ENCODE peak calls at places on chromosomes 4 and X, in nine cellular contexts. A is DMS 273 treated with DMSO at 0.1 percent for 48 hours, Y is AG08396, N is RPMI7951, Q is adipocyte, Z is lung microvascular endothelial cell, S is GM13977, M is midbrain, K is iris pigment epithelial cell. D is an unnamed sample.

GRCh38 chr4:40916880-40917279 is 167.1 kb downstream of the NSUN7 start:
- DNase-seq in A (no peak), M (peak; percentile 33), Z (no peak), Y (no peak), K (peak; percentile 31), Q (no peak), S (peak; percentile 61), N (peak; percentile 53), D (peak; percentile 15)

GRCh38 chr4:121873604-121874003 is 3.3 kb upstream of the BBS7 start:
- DNase-seq in S (no peak), Y (no peak), N (peak; percentile 34), Z (no peak), M (no peak), Q (peak; percentile 58), A (no peak), K (peak; percentile 5), D (no peak)

GRCh38 chr4:156472624-156473023 is 499.0 kb downstream of the PDGFC start:
- DNase-seq in S (no peak), K (no peak), Z (no peak), A (no peak), M (no peak), Y (no peak), Q (no peak), N (no peak), D (no peak)

GRCh38 chrX:66728818-66729271 is 90.0 kb upstream of the EDA2R start:
- DNase-seq in M (peak; percentile 70), N (peak; percentile 63), Q (peak; percentile 79), Y (peak; percentile 52), K (peak; percentile 67), Z (peak; percentile 56), S (peak; percentile 12), A (no peak), D (peak; percentile 9)

GRCh38 chr4:153521995-153522799 is 56.0 kb downstream of the TMEM131L start:
- DNase-seq in M (no peak), A (no peak), Y (no peak), Q (no peak), Z (no peak), S (no peak), N (no peak), K (no peak), D (peak; percentile 23)

GRCh38 chr4:141455651-141456050 is 180.7 kb upstream of the IL15 start:
- DNase-seq in K (peak; percentile 64), Z (no peak), S (no peak), N (no peak), Q (no peak), M (no peak), Y (no peak), A (no peak), D (no peak)

GRCh38 chr4:74738756-74739155 is 55.6 kb downstream of the BTC start:
- DNase-seq in S (no peak), Z (no peak), N (peak; percentile 3), K (peak; percentile 18), A (no peak), M (no peak), Y (no peak), Q (peak; percentile 89), D (no peak)

GRCh38 chr4:123661080-123661737 is 264.6 kb downstream of the SPRY1 start:
- DNase-seq in S (no peak), K (peak; percentile 32), M (no peak), Y (no peak), A (no peak), N (peak; percentile 30), Z (peak; percentile 64), Q (peak; percentile 67), D (no peak)

GRCh38 chrX:145190801-145191389 is 56.4 kb upstream of the SPANXN1 start:
- DNase-seq in A (no peak), Q (peak; percentile 40), S (peak; percentile 4), M (peak; percentile 0), K (peak; percentile 7), N (peak; percentile 12), Z (peak; percentile 11), Y (no peak), D (no peak)

GRCh38 chrX:139642241-139642927 is 65.6 kb downstream of the MCF2 start:
- DNase-seq in M (peak; percentile 7), N (no peak), S (no peak), Q (peak; percentile 3), K (peak; percentile 0), Z (no peak), A (no peak), Y (no peak), D (no peak)

GRCh38 chr4:56181140-56181950 is 205.9 kb downstream of the AASDH start:
- DNase-seq in N (no peak), M (no peak), K (peak; percentile 64), S (no peak), Y (no peak), A (no peak), Z (no peak), Q (no peak), D (no peak)

GRCh38 chrX:20506739-20507138 is 240.0 kb upstream of the RPS6KA3 start:
- DNase-seq in Q (no peak), N (no peak), Y (no peak), S (no peak), K (no peak), A (no peak), M (no peak), Z (no peak), D (no peak)

GRCh38 chr4:57109847-57110634 is at the start of gene IGFBP7:
- DNase-seq in A (no peak), Q (peak; percentile 84), M (peak; percentile 48), Y (peak; percentile 92), Z (peak; percentile 61), K (peak; percentile 67), S (peak; percentile 70), N (peak; percentile 77), D (no peak)

GRCh38 chr4:54228563-54229501 is at the start of gene PDGFRA:
- DNase-seq in A (peak; percentile 33), S (no peak), Z (no peak), Y (peak; percentile 75), K (peak; percentile 89), M (no peak), N (peak; percentile 78), Q (peak; percentile 96), D (no peak)

D was measured in activated T-helper 9 cell treated with anti-CD3 and anti-CD28 coated beads, Interleukin-2, amount 50 U/mL, for 16 hours.